ENCODE peak calls at places on chromosomes 1 and 21, in ten cellular contexts. K, N, A, J, F, V, I, O, W and L are unnamed samples.

GRCh38 chr21:42641311-42642218 is 11.9 kb upstream of the PDE9A start:
- DNase-seq in K (no peak), N (no peak), A (no peak), J (no peak), F (no peak), V (no peak), I (no peak), O (no peak), W (no peak), L (no peak)

GRCh38 chr1:224340711-224341384 is 10.9 kb upstream of the NVL start:
- DNase-seq in K (no peak), N (no peak), A (peak), J (no peak), F (no peak), V (no peak), I (peak), O (no peak), W (no peak), L (peak)

GRCh38 chr1:234509457-234510328 is 30.7 kb upstream of the TARBP1 start:
- DNase-seq in K (no peak), N (no peak), A (no peak), J (no peak), F (no peak), V (no peak), I (no peak), O (no peak), W (no peak), L (no peak)

GRCh38 chr1:244548558-244549115 is 87.6 kb downstream of the CATSPERE start:
- DNase-seq in K (no peak), N (no peak), A (no peak), J (no peak), F (no peak), V (no peak), I (no peak), O (no peak), W (no peak), L (no peak)

GRCh38 chr1:158286966-158287365 is 2.8 kb upstream of the CD1C start:
- DNase-seq in K (no peak), N (no peak), A (no peak), J (no peak), F (no peak), V (no peak), I (no peak), O (no peak), W (no peak), L (no peak)

GRCh38 chr1:163161337-163161736 is 41.4 kb downstream of the RGS5 start:
- DNase-seq in K (no peak), N (no peak), A (no peak), J (no peak), F (no peak), V (no peak), I (no peak), O (no peak), W (no peak), L (no peak)

GRCh38 chr1:93964777-93965200 is 55.6 kb upstream of the GCLM start:
- DNase-seq in K (peak), N (no peak), A (no peak), J (peak), F (no peak), V (peak), I (no peak), O (no peak), W (no peak), L (no peak)

GRCh38 chr1:161119017-161119378 is 1.1 kb downstream of the NIT1 start:
- DNase-seq in K (no peak), N (no peak), A (no peak), J (no peak), F (no peak), V (no peak), I (no peak), O (no peak), W (no peak), L (no peak)

GRCh38 chr1:51624851-51625250 is 8.0 kb downstream of the OSBPL9 start:
- DNase-seq in K (no peak), N (no peak), A (no peak), J (peak), F (no peak), V (no peak), I (no peak), O (no peak), W (no peak), L (no peak)

GRCh38 chr1:5765465-5765864 is 226.8 kb downstream of the NPHP4 start:
- DNase-seq in K (no peak), N (no peak), A (no peak), J (no peak), F (no peak), V (no peak), I (no peak), O (no peak), W (no peak), L (no peak)

GRCh38 chr1:70008658-70009057 is 196.7 kb downstream of the LRRC40 start:
- DNase-seq in K (no peak), N (no peak), A (no peak), J (no peak), F (no peak), V (no peak), I (no peak), O (no peak), W (no peak), L (no peak)

GRCh38 chr1:85393490-85393889 is 71.5 kb downstream of the DDAH1 start:
- DNase-seq in K (no peak), N (no peak), A (no peak), J (no peak), F (no peak), V (no peak), I (no peak), O (no peak), W (no peak), L (no peak)

GRCh38 chr1:202590975-202591411 is 119.3 kb downstream of the SYT2 start:
- DNase-seq in K (no peak), N (no peak), A (no peak), J (no peak), F (no peak), V (no peak), I (no peak), O (no peak), W (no peak), L (no peak)

GRCh38 chr1:17404034-17404671 is 32.2 kb downstream of the PADI6 start:
- DNase-seq in K (no peak), N (no peak), A (no peak), J (no peak), F (no peak), V (no peak), I (no peak), O (no peak), W (no peak), L (no peak)

GRCh38 chr1:33306561-33307493 is 14.1 kb downstream of the A3GALT2 start:
- DNase-seq in K (no peak), N (peak), A (no peak), J (no peak), F (no peak), V (no peak), I (no peak), O (no peak), W (no peak), L (peak)

GRCh38 chr1:203099760-203100159 is 13.9 kb upstream of the MYOG start:
- DNase-seq in K (no peak), N (no peak), A (no peak), J (no peak), F (no peak), V (no peak), I (no peak), O (no peak), W (no peak), L (no peak)

GRCh38 chr1:53182688-53183276 is 13.8 kb upstream of the CPT2 start:
- DNase-seq in K (no peak), N (no peak), A (no peak), J (no peak), F (no peak), V (no peak), I (no peak), O (no peak), W (no peak), L (no peak)

GRCh38 chr1:76035053-76035452 is 39.5 kb upstream of the ST6GALNAC3 start:
- DNase-seq in K (peak), N (no peak), A (no peak), J (peak), F (no peak), V (no peak), I (no peak), O (no peak), W (no peak), L (no peak)

GRCh38 chr1:26378088-26378878 is 5.7 kb upstream of the ZNF683 start:
- DNase-seq in K (peak), N (no peak), A (peak), J (peak), F (peak), V (peak), I (no peak), O (peak), W (no peak), L (peak)

GRCh38 chr1:39023140-39023539 is 3.0 kb upstream of the NDUFS5 start:
- DNase-seq in K (no peak), N (no peak), A (no peak), J (no peak), F (no peak), V (no peak), I (no peak), O (no peak), W (no peak), L (no peak)

GRCh38 chr21:39319814-39320332 is 6.4 kb upstream of the BRWD1 start:
- DNase-seq in K (no peak), N (no peak), A (no peak), J (peak), F (no peak), V (no peak), I (no peak), O (no peak), W (no peak), L (no peak)

GRCh38 chr21:41500931-41501381 is 7.0 kb downstream of the TMPRSS2 start:
- DNase-seq in K (no peak), N (no peak), A (no peak), J (no peak), F (no peak), V (no peak), I (no peak), O (no peak), W (no peak), L (no peak)

GRCh38 chr1:175599212-175599681 is 144.1 kb downstream of the TNR start:
- DNase-seq in K (no peak), N (no peak), A (no peak), J (no peak), F (no peak), V (no peak), I (no peak), O (no peak), W (peak), L (no peak)

GRCh38 chr1:224160171-224160682 is 22.8 kb upstream of the DEGS1 start:
- DNase-seq in K (no peak), N (no peak), A (no peak), J (no peak), F (no peak), V (no peak), I (no peak), O (no peak), W (no peak), L (no peak)